ENCODE peak calls at places on chromosome 18, in eight cellular contexts. One of them, this sample, is unnamed.

GRCh38 chr18:26628017-26628416 is 79.7 kb upstream of the KCTD1 start:
- DNase-seq in NCI-H2029: no peak
- DNase-seq in stimulated activated CD8-positive, alpha-beta memory T cell treated with anti-CD3 and anti-CD28 coated beads, Interleukin-15, amount 100 ng/mL, for 48 hours: no peak
- DNase-seq in activated CD4-positive, alpha-beta T cell treated with anti-CD3 and anti-CD28 coated beads, Interleukin-2, amount 50 U/mL, for 48 hours: no peak
- DNase-seq in left ventricle myocardium inferior: no peak
- DNase-seq in naive thymus-derived CD4-positive, alpha-beta T cell: no peak
- DNase-seq in mesothelial cell of epicardium: no peak
- DNase-seq in posterior cingulate gyrus: no peak
- DNase-seq in this sample: no peak

GRCh38 chr18:50397023-50397422 is 22.2 kb downstream of the SKA1 start:
- DNase-seq in NCI-H2029: no peak
- DNase-seq in stimulated activated CD8-positive, alpha-beta memory T cell treated with anti-CD3 and anti-CD28 coated beads, Interleukin-15, amount 100 ng/mL, for 48 hours: no peak
- DNase-seq in activated CD4-positive, alpha-beta T cell treated with anti-CD3 and anti-CD28 coated beads, Interleukin-2, amount 50 U/mL, for 48 hours: no peak
- DNase-seq in left ventricle myocardium inferior: no peak
- DNase-seq in naive thymus-derived CD4-positive, alpha-beta T cell: no peak
- DNase-seq in mesothelial cell of epicardium: no peak
- DNase-seq in posterior cingulate gyrus: no peak
- DNase-seq in this sample: no peak

GRCh38 chr18:33467531-33467930 is 27.0 kb upstream of the CCDC178 start:
- DNase-seq in NCI-H2029: no peak
- DNase-seq in stimulated activated CD8-positive, alpha-beta memory T cell treated with anti-CD3 and anti-CD28 coated beads, Interleukin-15, amount 100 ng/mL, for 48 hours: no peak
- DNase-seq in activated CD4-positive, alpha-beta T cell treated with anti-CD3 and anti-CD28 coated beads, Interleukin-2, amount 50 U/mL, for 48 hours: no peak
- DNase-seq in left ventricle myocardium inferior: no peak
- DNase-seq in naive thymus-derived CD4-positive, alpha-beta T cell: no peak
- DNase-seq in mesothelial cell of epicardium: no peak
- DNase-seq in posterior cingulate gyrus: no peak
- DNase-seq in this sample: no peak

GRCh38 chr18:23828426-23828825 is 139.2 kb downstream of the LAMA3 start:
- DNase-seq in NCI-H2029: peak
- DNase-seq in stimulated activated CD8-positive, alpha-beta memory T cell treated with anti-CD3 and anti-CD28 coated beads, Interleukin-15, amount 100 ng/mL, for 48 hours: no peak
- DNase-seq in activated CD4-positive, alpha-beta T cell treated with anti-CD3 and anti-CD28 coated beads, Interleukin-2, amount 50 U/mL, for 48 hours: no peak
- DNase-seq in left ventricle myocardium inferior: no peak
- DNase-seq in naive thymus-derived CD4-positive, alpha-beta T cell: peak
- DNase-seq in mesothelial cell of epicardium: no peak
- DNase-seq in posterior cingulate gyrus: no peak
- DNase-seq in this sample: no peak

GRCh38 chr18:55142413-55142812 is 183.2 kb upstream of the CCDC68 start:
- DNase-seq in NCI-H2029: no peak
- DNase-seq in stimulated activated CD8-positive, alpha-beta memory T cell treated with anti-CD3 and anti-CD28 coated beads, Interleukin-15, amount 100 ng/mL, for 48 hours: no peak
- DNase-seq in activated CD4-positive, alpha-beta T cell treated with anti-CD3 and anti-CD28 coated beads, Interleukin-2, amount 50 U/mL, for 48 hours: no peak
- DNase-seq in left ventricle myocardium inferior: no peak
- DNase-seq in naive thymus-derived CD4-positive, alpha-beta T cell: no peak
- DNase-seq in mesothelial cell of epicardium: no peak
- DNase-seq in posterior cingulate gyrus: no peak
- DNase-seq in this sample: no peak

GRCh38 chr18:76803814-76804213 is 18.5 kb upstream of the ZNF236 start:
- DNase-seq in NCI-H2029: no peak
- DNase-seq in stimulated activated CD8-positive, alpha-beta memory T cell treated with anti-CD3 and anti-CD28 coated beads, Interleukin-15, amount 100 ng/mL, for 48 hours: peak
- DNase-seq in activated CD4-positive, alpha-beta T cell treated with anti-CD3 and anti-CD28 coated beads, Interleukin-2, amount 50 U/mL, for 48 hours: peak
- DNase-seq in left ventricle myocardium inferior: peak
- DNase-seq in naive thymus-derived CD4-positive, alpha-beta T cell: peak
- DNase-seq in mesothelial cell of epicardium: peak
- DNase-seq in posterior cingulate gyrus: peak
- DNase-seq in this sample: peak

GRCh38 chr18:75360206-75360605 is 67.3 kb downstream of the SMIM21 start:
- DNase-seq in NCI-H2029: no peak
- DNase-seq in stimulated activated CD8-positive, alpha-beta memory T cell treated with anti-CD3 and anti-CD28 coated beads, Interleukin-15, amount 100 ng/mL, for 48 hours: no peak
- DNase-seq in activated CD4-positive, alpha-beta T cell treated with anti-CD3 and anti-CD28 coated beads, Interleukin-2, amount 50 U/mL, for 48 hours: no peak
- DNase-seq in left ventricle myocardium inferior: no peak
- DNase-seq in naive thymus-derived CD4-positive, alpha-beta T cell: no peak
- DNase-seq in mesothelial cell of epicardium: no peak
- DNase-seq in posterior cingulate gyrus: no peak
- DNase-seq in this sample: no peak

GRCh38 chr18:50115095-50115494 is 79.9 kb downstream of the MYO5B start:
- DNase-seq in NCI-H2029: no peak
- DNase-seq in stimulated activated CD8-positive, alpha-beta memory T cell treated with anti-CD3 and anti-CD28 coated beads, Interleukin-15, amount 100 ng/mL, for 48 hours: no peak
- DNase-seq in activated CD4-positive, alpha-beta T cell treated with anti-CD3 and anti-CD28 coated beads, Interleukin-2, amount 50 U/mL, for 48 hours: no peak
- DNase-seq in left ventricle myocardium inferior: no peak
- DNase-seq in naive thymus-derived CD4-positive, alpha-beta T cell: no peak
- DNase-seq in mesothelial cell of epicardium: no peak
- DNase-seq in posterior cingulate gyrus: no peak
- DNase-seq in this sample: peak

GRCh38 chr18:31103423-31103822 is 1.2 kb upstream of the DSC2 start:
- DNase-seq in NCI-H2029: no peak
- DNase-seq in stimulated activated CD8-positive, alpha-beta memory T cell treated with anti-CD3 and anti-CD28 coated beads, Interleukin-15, amount 100 ng/mL, for 48 hours: no peak
- DNase-seq in activated CD4-positive, alpha-beta T cell treated with anti-CD3 and anti-CD28 coated beads, Interleukin-2, amount 50 U/mL, for 48 hours: no peak
- DNase-seq in left ventricle myocardium inferior: no peak
- DNase-seq in naive thymus-derived CD4-positive, alpha-beta T cell: no peak
- DNase-seq in mesothelial cell of epicardium: no peak
- DNase-seq in posterior cingulate gyrus: no peak
- DNase-seq in this sample: no peak

GRCh38 chr18:35347991-35348390 is 3.8 kb upstream of the ZNF24 start:
- DNase-seq in NCI-H2029: no peak
- DNase-seq in stimulated activated CD8-positive, alpha-beta memory T cell treated with anti-CD3 and anti-CD28 coated beads, Interleukin-15, amount 100 ng/mL, for 48 hours: no peak
- DNase-seq in activated CD4-positive, alpha-beta T cell treated with anti-CD3 and anti-CD28 coated beads, Interleukin-2, amount 50 U/mL, for 48 hours: no peak
- DNase-seq in left ventricle myocardium inferior: no peak
- DNase-seq in naive thymus-derived CD4-positive, alpha-beta T cell: no peak
- DNase-seq in mesothelial cell of epicardium: no peak
- DNase-seq in posterior cingulate gyrus: no peak
- DNase-seq in this sample: no peak

GRCh38 chr18:63208676-63209075 is 110.9 kb downstream of the BCL2 start:
- DNase-seq in NCI-H2029: no peak
- DNase-seq in stimulated activated CD8-positive, alpha-beta memory T cell treated with anti-CD3 and anti-CD28 coated beads, Interleukin-15, amount 100 ng/mL, for 48 hours: no peak
- DNase-seq in activated CD4-positive, alpha-beta T cell treated with anti-CD3 and anti-CD28 coated beads, Interleukin-2, amount 50 U/mL, for 48 hours: no peak
- DNase-seq in left ventricle myocardium inferior: no peak
- DNase-seq in naive thymus-derived CD4-positive, alpha-beta T cell: no peak
- DNase-seq in mesothelial cell of epicardium: no peak
- DNase-seq in posterior cingulate gyrus: no peak
- DNase-seq in this sample: no peak

GRCh38 chr18:21820811-21821143 is 80.2 kb downstream of the MIB1 start:
- DNase-seq in NCI-H2029: no peak
- DNase-seq in stimulated activated CD8-positive, alpha-beta memory T cell treated with anti-CD3 and anti-CD28 coated beads, Interleukin-15, amount 100 ng/mL, for 48 hours: no peak
- DNase-seq in activated CD4-positive, alpha-beta T cell treated with anti-CD3 and anti-CD28 coated beads, Interleukin-2, amount 50 U/mL, for 48 hours: no peak
- DNase-seq in left ventricle myocardium inferior: no peak
- DNase-seq in naive thymus-derived CD4-positive, alpha-beta T cell: no peak
- DNase-seq in mesothelial cell of epicardium: no peak
- DNase-seq in posterior cingulate gyrus: no peak
- DNase-seq in this sample: no peak

GRCh38 chr18:35969676-35970075 is 2.8 kb upstream of the RMP24 start:
- DNase-seq in NCI-H2029: no peak
- DNase-seq in stimulated activated CD8-positive, alpha-beta memory T cell treated with anti-CD3 and anti-CD28 coated beads, Interleukin-15, amount 100 ng/mL, for 48 hours: no peak
- DNase-seq in activated CD4-positive, alpha-beta T cell treated with anti-CD3 and anti-CD28 coated beads, Interleukin-2, amount 50 U/mL, for 48 hours: no peak
- DNase-seq in left ventricle myocardium inferior: no peak
- DNase-seq in naive thymus-derived CD4-positive, alpha-beta T cell: no peak
- DNase-seq in mesothelial cell of epicardium: no peak
- DNase-seq in posterior cingulate gyrus: no peak
- DNase-seq in this sample: no peak